ENCODE peak calls at places on chromosomes 7 and 10, in ten cellular contexts. J, Y, M, D, A, O, N, W, X and C are unnamed samples.

GRCh38 chr10:3324572-3324971 is 152.0 kb upstream of the PITRM1 start:
- DNase-seq in J (no peak), Y (no peak), M (no peak), D (no peak), A (no peak), O (no peak), N (no peak), W (no peak), X (no peak), C (no peak)

GRCh38 chr7:130273863-130274262 is 7.2 kb downstream of the CPA2 start:
- DNase-seq in J (no peak), Y (no peak), M (no peak), D (no peak), A (peak), O (no peak), N (no peak), W (no peak), X (no peak), C (no peak)

GRCh38 chr7:45869426-45869825 is 3.5 kb downstream of the CCDC201 start:
- DNase-seq in J (no peak), Y (no peak), M (no peak), D (no peak), A (peak), O (no peak), N (no peak), W (no peak), X (no peak), C (no peak)

GRCh38 chr10:42952358-42952757 is 124.5 kb upstream of the RET start:
- DNase-seq in J (no peak), Y (peak), M (peak), D (peak), A (peak), O (peak), N (peak), W (peak), X (no peak), C (peak)

GRCh38 chr10:18437486-18437885 is 213.9 kb downstream of the NSUN6 start:
- DNase-seq in J (no peak), Y (no peak), M (no peak), D (no peak), A (no peak), O (no peak), N (no peak), W (no peak), X (no peak), C (no peak)

GRCh38 chr10:107623292-107623691 is 458.8 kb upstream of the SORCS1 start:
- DNase-seq in J (no peak), Y (no peak), M (no peak), D (no peak), A (no peak), O (no peak), N (no peak), W (no peak), X (no peak), C (no peak)

GRCh38 chr10:6406220-6407033 is 173.6 kb downstream of the PRKCQ start:
- DNase-seq in J (peak), Y (no peak), M (no peak), D (no peak), A (peak), O (no peak), N (no peak), W (no peak), X (no peak), C (no peak)

GRCh38 chr10:94344522-94345122 is 18.1 kb downstream of the NOC3L start:
- DNase-seq in J (peak), Y (no peak), M (no peak), D (no peak), A (no peak), O (no peak), N (no peak), W (no peak), X (peak), C (no peak)

GRCh38 chr7:47552631-47553030 is 29.3 kb downstream of the TNS3 start:
- DNase-seq in J (peak), Y (no peak), M (no peak), D (no peak), A (peak), O (peak), N (no peak), W (no peak), X (no peak), C (no peak)

GRCh38 chr7:30476401-30477145 is 2.0 kb downstream of the NOD1 start:
- DNase-seq in J (no peak), Y (no peak), M (no peak), D (no peak), A (no peak), O (no peak), N (no peak), W (no peak), X (no peak), C (no peak)

GRCh38 chr10:372566-372965 is 237.3 kb downstream of the ZMYND11 start:
- DNase-seq in J (no peak), Y (no peak), M (peak), D (no peak), A (no peak), O (no peak), N (no peak), W (no peak), X (no peak), C (peak)

GRCh38 chr7:109552017-109552416 is 982.3 kb downstream of the DNAJB9 start:
- DNase-seq in J (no peak), Y (no peak), M (no peak), D (no peak), A (no peak), O (no peak), N (no peak), W (no peak), X (no peak), C (no peak)
- TF ChIP-seq CTCF in J (no peak), Y (no peak), M (no peak), D (no peak), A (no peak), O (no peak), N (no peak), W (no peak), X (no peak), C (no peak)

GRCh38 chr10:58440484-58440883 is 55.3 kb downstream of the TFAM start:
- DNase-seq in J (no peak), Y (no peak), M (no peak), D (no peak), A (no peak), O (no peak), N (no peak), W (no peak), X (no peak), C (no peak)
- TF ChIP-seq CTCF in J (no peak), Y (no peak), M (no peak), D (no peak), A (no peak), O (no peak), N (no peak), W (no peak), X (no peak), C (no peak)

GRCh38 chr7:151195616-151196450 is 8.8 kb upstream of the ASB10 start:
- DNase-seq in J (no peak), Y (no peak), M (no peak), D (no peak), A (no peak), O (no peak), N (no peak), W (no peak), X (no peak), C (no peak)
- TF ChIP-seq CTCF in J (no peak), Y (no peak), M (no peak), D (no peak), A (no peak), O (no peak), N (no peak), W (no peak), X (no peak), C (no peak)

GRCh38 chr7:44104880-44105771 is 981 bp downstream of the AEBP1 start:
- DNase-seq in J (no peak), Y (no peak), M (peak), D (no peak), A (peak), O (peak), N (no peak), W (no peak), X (peak), C (peak)
- TF ChIP-seq CTCF in J (no peak), Y (no peak), M (no peak), D (no peak), A (peak), O (no peak), N (no peak), W (no peak), X (no peak), C (peak)

DNA sequence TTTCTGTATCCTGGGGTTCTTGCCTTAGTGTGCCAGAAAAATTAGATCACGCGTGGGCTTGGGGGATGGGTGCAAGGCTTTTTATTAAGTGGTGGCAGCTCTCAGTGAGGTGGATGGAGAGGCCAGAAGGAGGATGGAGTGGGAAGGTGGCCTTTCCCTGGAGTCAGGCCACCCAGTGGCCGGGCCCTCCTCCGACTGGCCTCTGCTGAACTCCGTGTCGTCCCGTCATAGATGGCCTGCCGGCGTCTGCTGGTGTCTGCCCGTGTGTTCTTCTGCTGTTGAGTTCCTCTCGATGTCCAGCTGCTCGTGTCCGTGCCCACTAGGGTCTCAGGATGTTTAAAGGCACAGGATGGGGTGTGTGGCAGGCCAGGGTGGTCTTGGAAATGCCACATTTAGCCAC is 4.0 kb upstream of the ZNF746 start:
- DNase-seq in J (no peak), Y (no peak), M (no peak), D (no peak), A (no peak), O (no peak), N (no peak), W (no peak), X (no peak), C (no peak)
- TF ChIP-seq CTCF in J (no peak), Y (no peak), M (no peak), D (no peak), A (no peak), O (no peak), N (no peak), W (no peak), X (no peak), C (no peak)

GRCh38 chr7:34675749-34676374 is 17.8 kb downstream of the NPSR1 start:
- DNase-seq in J (peak), Y (no peak), M (no peak), D (no peak), A (peak), O (no peak), N (no peak), W (peak), X (no peak), C (no peak)
- TF ChIP-seq CTCF in J (peak), Y (peak), M (no peak), D (peak), A (peak), O (no peak), N (peak), W (peak), X (peak), C (peak)